ENCODE peak calls at places on chromosomes 11 and 22, in eight cellular contexts. N is stimulated activated CD4-positive, alpha-beta T cell treated with anti-CD3 and anti-CD28 coated beads, Interleukin-1b, Interleukin-23, amount 100 ng/mL, for 24 hours; O is astrocyte of the hippocampus; M is posterior cingulate gyrus; Y is LHCN-M2; F is choroid plexus epithelial cell; Q is NCI-H774; C is AG04450. I is an unnamed sample.

GRCh38 chr22:37088108-37088605 is 21.4 kb downstream of the TMPRSS6 start:
- DNase-seq in N (no peak), O (no peak), M (no peak), Y (no peak), F (peak; percentile 13), Q (no peak), C (no peak), I (no peak)

GRCh38 chr11:21007297-21007696 is 337.9 kb downstream of the NELL1 start:
- DNase-seq in N (no peak), O (no peak), M (no peak), Y (no peak), F (no peak), Q (no peak), C (no peak), I (no peak)

GRCh38 chr11:100719809-100720221 is 32.7 kb downstream of the ARHGAP42 start:
- DNase-seq in N (no peak), O (peak; percentile 96), M (no peak), Y (peak; percentile 79), F (peak; percentile 92), Q (peak; percentile 52), C (no peak), I (peak; percentile 50)

GRCh38 chr11:2138436-2139117 is 612 bp downstream of the IGF2 start:
- DNase-seq in N (no peak), O (peak; percentile 51), M (no peak), Y (peak; percentile 52), F (no peak), Q (no peak), C (no peak), I (no peak)

GRCh38 chr11:95283653-95284052 is 52.7 kb upstream of the SESN3 start:
- DNase-seq in N (no peak), O (no peak), M (no peak), Y (no peak), F (peak; percentile 26), Q (no peak), C (no peak), I (no peak)

GRCh38 chr11:34050536-34050935 is 995 bp upstream of the CAPRIN1 start:
- DNase-seq in N (no peak), O (no peak), M (no peak), Y (peak; percentile 87), F (peak; percentile 55), Q (no peak), C (no peak), I (no peak)

GRCh38 chr11:2248242-2248641 is 22.1 kb downstream of the ASCL2 start:
- DNase-seq in N (no peak), O (no peak), M (no peak), Y (no peak), F (no peak), Q (no peak), C (no peak), I (no peak)

GRCh38 chr11:12827929-12828812 is 153.9 kb downstream of the TEAD1 start:
- DNase-seq in N (no peak), O (peak; percentile 81), M (peak; percentile 36), Y (peak; percentile 83), F (peak; percentile 86), Q (peak; percentile 70), C (no peak), I (peak; percentile 9)

GRCh38 chr11:76321820-76322524 is 59.0 kb downstream of the THAP12 start:
- DNase-seq in N (no peak), O (no peak), M (no peak), Y (no peak), F (no peak), Q (no peak), C (no peak), I (no peak)

GRCh38 chr11:96179905-96180304 is 163.1 kb downstream of the MAML2 start:
- DNase-seq in N (no peak), O (no peak), M (no peak), Y (no peak), F (peak; percentile 13), Q (no peak), C (no peak), I (no peak)

GRCh38 chr22:31451709-31452571 is 37.7 kb downstream of the EIF4ENIF1 start:
- DNase-seq in N (no peak), O (peak; percentile 65), M (no peak), Y (peak; percentile 55), F (peak; percentile 86), Q (no peak), C (peak; percentile 1), I (no peak)

GRCh38 chr11:77062924-77063323 is 3.8 kb upstream of the CAPN5 start:
- DNase-seq in N (no peak), O (no peak), M (no peak), Y (no peak), F (peak; percentile 22), Q (no peak), C (no peak), I (no peak)

GRCh38 chr11:81005595-81005994 is 1564.8 kb upstream of the TENM4 start:
- DNase-seq in N (no peak), O (peak; percentile 84), M (no peak), Y (no peak), F (peak; percentile 90), Q (no peak), C (peak; percentile 63), I (no peak)

GRCh38 chr11:19777342-19778102 is 64.9 kb downstream of the NAV2 start:
- DNase-seq in N (no peak), O (peak; percentile 60), M (no peak), Y (no peak), F (peak; percentile 71), Q (no peak), C (peak; percentile 27), I (no peak)

GRCh38 chr11:37952035-37952434 is 1354.0 kb upstream of the RAG2 start:
- DNase-seq in N (no peak), O (no peak), M (no peak), Y (peak; percentile 26), F (peak; percentile 28), Q (no peak), C (no peak), I (no peak)

GRCh38 chr11:95531116-95531515 is 258.5 kb downstream of the FAM76B start:
- DNase-seq in N (no peak), O (no peak), M (no peak), Y (no peak), F (no peak), Q (no peak), C (no peak), I (no peak)

GRCh38 chr11:83070878-83071640 is 638 bp downstream of the RAB30 start:
- DNase-seq in N (no peak), O (peak; percentile 52), M (peak; percentile 42), Y (peak; percentile 14), F (peak; percentile 48), Q (no peak), C (no peak), I (peak; percentile 79)

GRCh38 chr11:43895601-43896000 is 15.0 kb downstream of the ALKBH3 start:
- DNase-seq in N (no peak), O (no peak), M (no peak), Y (no peak), F (no peak), Q (no peak), C (no peak), I (no peak)

GRCh38 chr22:39839917-39840510 is 53.5 kb downstream of the ENTHD1 start:
- DNase-seq in N (peak; percentile 11), O (no peak), M (no peak), Y (no peak), F (no peak), Q (no peak), C (no peak), I (no peak)

GRCh38 chr11:63768232-63769043 is at the start of gene ZFTA:
- DNase-seq in N (peak; percentile 43), O (peak; percentile 84), M (peak; percentile 46), Y (peak; percentile 58), F (peak; percentile 62), Q (peak; percentile 24), C (no peak), I (no peak)

GRCh38 chr22:22942511-22943329 is 55.1 kb downstream of the IGLL5 start:
- DNase-seq in N (peak; percentile 70), O (peak; percentile 53), M (no peak), Y (peak; percentile 45), F (peak; percentile 75), Q (peak; percentile 18), C (no peak), I (peak; percentile 30)

GRCh38 chr11:876550-876949 is 33.9 kb downstream of the TSPAN4 start:
- DNase-seq in N (no peak), O (no peak), M (peak; percentile 70), Y (peak; percentile 16), F (no peak), Q (no peak), C (no peak), I (peak; percentile 57)

GRCh38 chr22:26122920-26123468 is 46.3 kb upstream of the SEZ6L start:
- DNase-seq in N (no peak), O (no peak), M (no peak), Y (no peak), F (no peak), Q (no peak), C (no peak), I (no peak)

GRCh38 chr11:1237851-1238250 is 15.0 kb downstream of the MUC5B start:
- DNase-seq in N (no peak), O (no peak), M (no peak), Y (no peak), F (no peak), Q (no peak), C (no peak), I (no peak)

GRCh38 chr11:457071-457760 is 7.1 kb downstream of the PTDSS2 start:
- DNase-seq in N (no peak), O (no peak), M (no peak), Y (no peak), F (no peak), Q (no peak), C (no peak), I (peak; percentile 51)

GRCh38 chr11:11856638-11857037 is 14.9 kb downstream of the USP47 start:
- DNase-seq in N (no peak), O (peak; percentile 81), M (no peak), Y (peak; percentile 69), F (peak; percentile 41), Q (no peak), C (no peak), I (no peak)

GRCh38 chr11:70568504-70569172 is 170.3 kb downstream of the CTTN start:
- DNase-seq in N (no peak), O (peak; percentile 71), M (peak; percentile 38), Y (peak; percentile 62), F (peak; percentile 47), Q (no peak), C (no peak), I (peak; percentile 19)

GRCh38 chr11:11243790-11244469 is 109.1 kb downstream of the CSNK2A3 start:
- DNase-seq in N (no peak), O (peak; percentile 72), M (no peak), Y (no peak), F (peak; percentile 12), Q (peak; percentile 73), C (no peak), I (no peak)

GRCh38 chr11:94623120-94623735 is 56.1 kb downstream of the PIWIL4 start:
- DNase-seq in N (no peak), O (peak; percentile 90), M (no peak), Y (peak; percentile 72), F (peak; percentile 92), Q (peak; percentile 77), C (peak; percentile 46), I (no peak)

GRCh38 chr11:862028-862703 is 19.5 kb downstream of the TSPAN4 start:
- DNase-seq in N (no peak), O (no peak), M (no peak), Y (no peak), F (no peak), Q (no peak), C (no peak), I (no peak)

GRCh38 chr11:43825217-43825816 is 55.3 kb upstream of the ALKBH3 start:
- DNase-seq in N (no peak), O (peak; percentile 57), M (no peak), Y (peak; percentile 38), F (peak; percentile 70), Q (no peak), C (no peak), I (peak; percentile 41)

GRCh38 chr11:61148016-61148640 is 13.1 kb downstream of the VPS37C start:
- DNase-seq in N (no peak), O (no peak), M (no peak), Y (no peak), F (no peak), Q (peak; percentile 71), C (no peak), I (no peak)

GRCh38 chr11:132186193-132186592 is 815.8 kb downstream of the NTM start:
- DNase-seq in N (no peak), O (no peak), M (no peak), Y (no peak), F (no peak), Q (no peak), C (no peak), I (no peak)

GRCh38 chr22:19916941-19917340 is 24.6 kb upstream of the COMT start:
- DNase-seq in N (no peak), O (no peak), M (no peak), Y (no peak), F (no peak), Q (no peak), C (no peak), I (no peak)

I was measured in head of caudate nucleus.